ENCODE peak calls at places on chromosome 12, in five cellular contexts. P, J, U, K and Z are unnamed samples.

GRCh38 chr12:61531195-61531594 is 729.0 kb upstream of the USP15 start:
- DNase-seq in P (no peak), J (no peak), U (no peak), K (no peak), Z (no peak)

GRCh38 chr12:116361404-116362223 is 84.1 kb upstream of the MED13L start:
- DNase-seq in P (no peak), J (no peak), U (peak; percentile 53), K (no peak), Z (no peak)

GRCh38 chr12:57235012-57235727 is 5.7 kb downstream of the SHMT2 start:
- DNase-seq in P (no peak), J (peak; percentile 91), U (no peak), K (peak; percentile 77), Z (peak; percentile 78)

GRCh38 chr12:92593734-92594402 is 108.9 kb upstream of the PLEKHG7 start:
- DNase-seq in P (no peak), J (no peak), U (peak; percentile 84), K (no peak), Z (peak; percentile 91)

GRCh38 chr12:76374395-76375020 is 26.3 kb upstream of the BBS10 start:
- DNase-seq in P (no peak), J (no peak), U (no peak), K (no peak), Z (no peak)

GRCh38 chr12:92122941-92123779 is 22.5 kb downstream of the BTG1 start:
- DNase-seq in P (no peak), J (no peak), U (no peak), K (no peak), Z (no peak)

GRCh38 chr12:76777765-76778216 is 13.9 kb downstream of the ZDHHC17 start:
- DNase-seq in P (no peak), J (no peak), U (peak; percentile 87), K (no peak), Z (no peak)

GRCh38 chr12:108616941-108617858 is 16.5 kb downstream of the SELPLG start:
- DNase-seq in P (no peak), J (no peak), U (peak; percentile 59), K (peak; percentile 49), Z (no peak)

GRCh38 chr12:1332327-1332726 is 262.1 kb downstream of the FBXL14 start:
- DNase-seq in P (peak; percentile 34), J (no peak), U (no peak), K (no peak), Z (no peak)

GRCh38 chr12:25433581-25434325 is 119.3 kb downstream of the LMNTD1 start:
- DNase-seq in P (peak; percentile 40), J (no peak), U (no peak), K (no peak), Z (no peak)

GRCh38 chr12:105100998-105101397 is 6.5 kb upstream of the WASHC4 start:
- DNase-seq in P (no peak), J (no peak), U (no peak), K (no peak), Z (peak; percentile 62)
- TF ChIP-seq CTCF in P (no peak), J (no peak), U (peak; percentile 62), K (no peak), Z (peak; percentile 16)

GRCh38 chr12:31525496-31526157 is 65.3 kb downstream of the DENND5B start:
- DNase-seq in P (no peak), J (no peak), U (no peak), K (no peak), Z (no peak)

GRCh38 chr12:31524791-31525495 is 66.0 kb downstream of the DENND5B start:
- DNase-seq in P (no peak), J (no peak), U (no peak), K (no peak), Z (peak; percentile 50)

GRCh38 chr12:31522607-31523006 is 68.3 kb downstream of the DENND5B start:
- DNase-seq in P (no peak), J (no peak), U (no peak), K (no peak), Z (no peak)

GRCh38 chr12:31523306-31523705 is 67.6 kb downstream of the DENND5B start:
- DNase-seq in P (no peak), J (no peak), U (no peak), K (no peak), Z (no peak)

DNA sequence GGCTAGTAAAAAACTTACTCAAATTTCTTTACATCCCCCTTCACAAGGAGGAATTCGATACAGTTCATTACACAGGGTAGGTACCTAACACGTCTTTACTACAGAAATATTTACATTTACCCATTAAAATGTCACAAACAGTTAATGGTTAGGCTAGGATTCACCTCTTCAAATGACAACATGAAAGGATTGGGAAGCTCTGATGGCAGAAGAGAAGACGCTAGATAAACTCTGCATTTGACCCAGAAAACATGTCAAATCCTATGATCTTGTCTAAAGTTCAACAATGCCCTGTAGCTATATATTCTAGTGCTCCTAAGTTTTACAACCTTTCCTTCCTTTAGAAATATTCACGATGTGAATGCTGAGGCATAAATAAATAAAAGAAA is 64.8 kb downstream of the DENND5B start:
- DNase-seq in P (no peak), J (no peak), U (no peak), K (no peak), Z (no peak)
- H3K4me3 ChIP-seq in P (no peak overlapping the region), J (no peak overlapping the region), U (no peak overlapping the region), K (no peak overlapping the region), Z (no peak overlapping the region)

DNA sequence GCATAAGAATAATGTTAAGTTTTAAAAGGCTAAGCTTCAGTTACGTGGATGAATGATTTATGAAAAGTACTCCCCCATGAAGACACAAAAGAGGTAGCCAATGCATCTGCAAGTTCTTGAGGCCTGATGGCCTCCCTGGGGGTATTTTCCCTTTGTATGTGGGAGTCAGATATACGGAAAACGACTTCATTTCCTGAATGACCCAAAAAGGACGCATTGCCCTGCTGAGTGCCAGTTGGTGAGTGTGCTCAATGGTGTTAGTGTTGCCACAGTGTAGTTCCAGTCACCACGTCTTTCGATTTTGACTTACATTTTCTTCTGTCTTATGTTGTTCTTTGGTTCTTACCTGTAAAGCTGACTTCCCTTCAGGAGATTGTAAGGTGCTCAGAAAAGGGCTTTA is 8.0 kb downstream of the ETV6 start:
- DNase-seq in P (no peak), J (peak; percentile 44), U (no peak), K (no peak), Z (no peak)
- TF ChIP-seq CTCF in P (no peak), J (no peak), U (no peak), K (no peak), Z (no peak)

GRCh38 chr12:81079280-81080076 is 1.6 kb downstream of the ACSS3 start:
- DNase-seq in P (no peak), J (no peak), U (no peak), K (no peak), Z (no peak)
- H3K4me3 ChIP-seq in P (no peak overlapping the region), J (peak overlapping the region; percentile 92), U (no peak overlapping the region), K (peak overlapping the region; percentile 83), Z (no peak overlapping the region)

GRCh38 chr12:46678441-46678840 is 147.4 kb downstream of the SLC38A4 start:
- DNase-seq in P (no peak), J (no peak), U (no peak), K (no peak), Z (no peak)

GRCh38 chr12:46676396-46676795 is 149.4 kb downstream of the SLC38A4 start:
- DNase-seq in P (no peak), J (no peak), U (no peak), K (no peak), Z (no peak)

GRCh38 chr12:46679754-46680153 is 146.0 kb downstream of the SLC38A4 start:
- DNase-seq in P (no peak), J (no peak), U (no peak), K (no peak), Z (no peak)

GRCh38 chr12:46676797-46677520 is 148.8 kb downstream of the SLC38A4 start:
- DNase-seq in P (no peak), J (no peak), U (no peak), K (no peak), Z (no peak)

GRCh38 chr12:46677749-46678148 is 148.0 kb downstream of the SLC38A4 start:
- DNase-seq in P (peak; percentile 23), J (peak; percentile 69), U (no peak), K (no peak), Z (peak; percentile 73)
- TF ChIP-seq CTCF in P (peak; percentile 41), J (peak; percentile 63), U (no peak), K (peak; percentile 39), Z (peak; percentile 44)